ENCODE peak calls at places on chromosomes 2 and 18, in six cellular contexts. K is spleen; Z is colonic mucosa; V is neural progenitor cell; A is CD4-positive, alpha-beta T cell; X is pancreas. D is an unnamed sample.

GRCh38 chr18:59454909-59455727 is 96.1 kb upstream of the LMAN1 start:
- DNase-seq in K (no peak), Z (no peak), V (peak), A (no peak), X (no peak), D (no peak)

GRCh38 chr18:67194886-67195285 is 321.6 kb downstream of the DSEL start:
- DNase-seq in K (no peak), Z (no peak), V (peak), A (no peak), X (no peak), D (no peak)

GRCh38 chr2:200703926-200704637 is 107.6 kb upstream of the BZW1 start:
- DNase-seq in K (no peak), Z (no peak), V (no peak), A (no peak), X (no peak), D (no peak)

GRCh38 chr2:177239934-177240600 is 24.5 kb downstream of the NFE2L2 start:
- DNase-seq in K (no peak), Z (peak), V (no peak), A (no peak), X (no peak), D (no peak)

GRCh38 chr2:240479111-240479501 is 43.6 kb downstream of the GPC1 start:
- DNase-seq in K (no peak), Z (no peak), V (no peak), A (no peak), X (no peak), D (no peak)

GRCh38 chr2:164992818-164993217 is 37.5 kb upstream of the SLC38A11 start:
- DNase-seq in K (no peak), Z (peak), V (peak), A (peak), X (no peak), D (peak)

GRCh38 chr2:64947906-64948305 is 41.3 kb upstream of the SLC1A4 start:
- DNase-seq in K (no peak), Z (no peak), V (no peak), A (no peak), X (no peak), D (no peak)

GRCh38 chr18:74944676-74945075 is 264.3 kb downstream of the PTGR3 start:
- DNase-seq in K (no peak), Z (no peak), V (no peak), A (no peak), X (no peak), D (no peak)

GRCh38 chr2:240921319-240922233 is 15.4 kb downstream of the CROCC2 start:
- DNase-seq in K (peak), Z (peak), V (no peak), A (no peak), X (peak), D (no peak)

GRCh38 chr18:63999871-64000270 is 30.0 kb downstream of the SERPINB8 start:
- DNase-seq in K (no peak), Z (no peak), V (no peak), A (no peak), X (no peak), D (no peak)

GRCh38 chr2:118098307-118098706 is 10.0 kb downstream of the INSIG2 start:
- DNase-seq in K (no peak), Z (no peak), V (no peak), A (no peak), X (no peak), D (no peak)

GRCh38 chr2:16739778-16740581 is 74.3 kb upstream of the CYRIA start:
- DNase-seq in K (no peak), Z (no peak), V (no peak), A (no peak), X (peak), D (no peak)

GRCh38 chr18:5416112-5416511 is 120.6 kb upstream of the ZBTB14 start:
- DNase-seq in K (no peak), Z (no peak), V (no peak), A (no peak), X (no peak), D (no peak)

GRCh38 chr2:48714240-48714639 is 41.3 kb downstream of the LHCGR start:
- DNase-seq in K (no peak), Z (no peak), V (no peak), A (no peak), X (no peak), D (no peak)

GRCh38 chr18:10485475-10485874 is 31.0 kb downstream of the APCDD1 start:
- DNase-seq in K (no peak), Z (no peak), V (no peak), A (no peak), X (no peak), D (no peak)

GRCh38 chr2:217360781-217361485 is 501.1 kb upstream of the TNP1 start:
- DNase-seq in K (no peak), Z (no peak), V (no peak), A (no peak), X (no peak), D (no peak)
- H3K27ac ChIP-seq in K (peak), Z (peak), V (no peak), A (no peak), X (no peak), D (no peak)

GRCh38 chr18:34707670-34708069 is 2.4 kb upstream of the DTNA start:
- DNase-seq in K (no peak), Z (no peak), V (peak), A (no peak), X (no peak), D (no peak)

GRCh38 chr18:34704823-34705222 is 5.3 kb upstream of the DTNA start:
- DNase-seq in K (no peak), Z (no peak), V (no peak), A (no peak), X (no peak), D (no peak)

GRCh38 chr18:34709104-34709503 is 994 bp upstream of the DTNA start:
- DNase-seq in K (no peak), Z (no peak), V (no peak), A (no peak), X (no peak), D (no peak)

GRCh38 chr18:34710430-34711386 is 610 bp downstream of the DTNA start:
- DNase-seq in K (no peak), Z (no peak), V (no peak), A (no peak), X (no peak), D (no peak)

GRCh38 chr18:34709631-34710429 is at the start of gene DTNA:
- DNase-seq in K (no peak), Z (no peak), V (peak), A (no peak), X (no peak), D (no peak)
- H3K27ac ChIP-seq in K (no peak), Z (peak), V (no peak), A (no peak), X (no peak), D (peak)

GRCh38 chr2:85066006-85066405 is 67.2 kb upstream of the TCF7L1 start:
- DNase-seq in K (no peak), Z (no peak), V (no peak), A (no peak), X (no peak), D (no peak)

GRCh38 chr2:85063981-85064599 is 69.1 kb upstream of the TCF7L1 start:
- DNase-seq in K (no peak), Z (no peak), V (no peak), A (no peak), X (no peak), D (no peak)

GRCh38 chr2:85064927-85065630 is 68.1 kb upstream of the TCF7L1 start:
- DNase-seq in K (no peak), Z (no peak), V (peak), A (no peak), X (no peak), D (no peak)

GRCh38 chr2:85071096-85071495 is 62.1 kb upstream of the TCF7L1 start:
- DNase-seq in K (no peak), Z (no peak), V (no peak), A (no peak), X (no peak), D (no peak)

DNA sequence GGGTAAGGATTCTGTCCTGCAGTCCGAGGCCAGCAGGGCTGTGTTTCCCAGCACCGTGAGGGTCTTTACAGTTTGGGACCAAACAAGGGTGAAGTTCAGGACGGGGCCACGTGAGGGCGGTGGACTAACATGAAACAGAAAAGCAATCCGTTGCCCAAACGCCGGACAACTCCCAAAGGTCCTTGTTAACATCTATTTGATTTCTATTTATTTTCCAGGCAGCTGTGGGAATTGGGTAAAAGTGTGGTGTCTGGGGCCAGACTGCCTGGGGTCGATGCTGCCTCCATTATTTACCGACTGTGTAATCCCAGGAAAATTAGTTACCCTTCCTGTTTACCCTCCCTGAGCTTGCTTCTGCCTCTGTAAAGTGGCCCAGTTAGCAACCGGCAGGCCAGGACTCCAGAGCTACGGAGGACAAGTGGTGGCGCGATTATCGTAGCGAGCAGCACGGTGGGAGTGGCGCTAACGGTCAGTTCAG is 66.3 kb upstream of the TCF7L1 start:
- DNase-seq in K (no peak), Z (peak), V (peak), A (no peak), X (peak), D (peak)
- H3K27ac ChIP-seq in K (no peak), Z (no peak), V (no peak), A (no peak), X (no peak), D (no peak)

DNA sequence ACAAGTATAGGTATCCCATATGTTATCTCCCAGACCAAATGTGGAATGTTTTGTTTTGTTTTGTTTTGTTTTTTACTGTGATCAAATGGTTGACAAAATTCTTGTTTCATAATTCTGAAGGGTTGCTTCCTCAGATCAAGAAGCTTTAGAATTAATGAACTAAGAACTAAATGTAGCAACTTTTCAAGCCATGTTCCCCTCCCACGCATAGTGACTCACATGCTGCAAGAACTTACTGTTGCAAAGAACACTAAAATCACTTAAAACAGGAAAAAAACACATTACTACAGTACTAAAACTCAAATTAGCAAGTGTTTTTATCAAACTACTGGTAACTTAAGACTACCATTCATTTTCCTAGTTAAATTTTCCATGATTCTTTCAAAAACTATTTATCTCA is 30.6 kb downstream of the HNRNPLL start:
- DNase-seq in K (no peak), Z (no peak), V (no peak), A (no peak), X (no peak), D (no peak)
- H3K27ac ChIP-seq in K (no peak), Z (no peak), V (no peak), A (no peak), X (no peak), D (no peak)

GRCh38 chr2:178506101-178506500 is 25.8 kb downstream of the PLEKHA3 start:
- DNase-seq in K (no peak), Z (no peak), V (no peak), A (no peak), X (no peak), D (no peak)
- H3K27ac ChIP-seq in K (no peak), Z (no peak), V (no peak), A (no peak), X (no peak), D (no peak)

DNA sequence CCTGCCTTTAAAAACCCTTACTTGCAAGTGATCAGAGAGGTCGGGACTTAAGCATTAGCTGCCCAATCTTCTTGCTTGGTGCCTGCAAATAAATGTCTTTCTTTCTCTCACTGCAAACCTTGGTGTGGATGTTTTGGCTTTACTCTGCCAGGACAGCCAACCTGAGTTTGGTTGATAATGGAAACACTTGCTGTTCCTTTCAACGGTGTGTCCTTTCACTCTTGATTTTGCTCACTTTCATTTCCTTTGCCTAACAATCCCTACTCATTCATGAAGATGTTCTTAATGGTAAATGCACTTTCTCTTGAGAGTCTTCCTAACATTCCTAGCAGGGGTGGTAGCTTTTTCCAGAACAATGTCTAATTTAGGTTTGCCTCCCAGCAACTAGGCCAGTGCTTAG is 366.2 kb downstream of the HRH4 start:
- DNase-seq in K (no peak), Z (no peak), V (no peak), A (no peak), X (no peak), D (no peak)
- H3K27ac ChIP-seq in K (no peak), Z (no peak), V (peak), A (no peak), X (no peak), D (no peak)

DNA sequence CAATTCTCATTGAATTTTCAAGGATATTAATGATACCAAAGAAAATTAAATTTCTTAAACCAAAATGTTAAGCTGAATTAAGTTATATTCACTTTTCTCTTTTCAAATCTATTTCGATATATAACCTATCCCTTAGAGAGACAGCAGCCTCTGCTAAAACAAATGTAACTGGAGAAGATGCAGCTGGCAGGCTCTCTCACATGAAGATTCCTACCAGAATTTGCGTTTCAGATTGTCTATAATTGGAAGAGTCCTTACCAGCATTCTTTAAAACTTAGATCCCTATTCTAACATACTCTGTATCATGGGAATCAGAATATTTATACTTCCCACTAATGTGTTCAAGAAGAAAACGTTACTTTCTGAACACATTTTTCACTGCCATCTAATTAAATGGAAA is 1.6 kb downstream of the PTPN2 start:
- DNase-seq in K (no peak), Z (no peak), V (no peak), A (no peak), X (no peak), D (no peak)
- H3K27ac ChIP-seq in K (no peak), Z (no peak), V (no peak), A (no peak), X (no peak), D (no peak)

DNA sequence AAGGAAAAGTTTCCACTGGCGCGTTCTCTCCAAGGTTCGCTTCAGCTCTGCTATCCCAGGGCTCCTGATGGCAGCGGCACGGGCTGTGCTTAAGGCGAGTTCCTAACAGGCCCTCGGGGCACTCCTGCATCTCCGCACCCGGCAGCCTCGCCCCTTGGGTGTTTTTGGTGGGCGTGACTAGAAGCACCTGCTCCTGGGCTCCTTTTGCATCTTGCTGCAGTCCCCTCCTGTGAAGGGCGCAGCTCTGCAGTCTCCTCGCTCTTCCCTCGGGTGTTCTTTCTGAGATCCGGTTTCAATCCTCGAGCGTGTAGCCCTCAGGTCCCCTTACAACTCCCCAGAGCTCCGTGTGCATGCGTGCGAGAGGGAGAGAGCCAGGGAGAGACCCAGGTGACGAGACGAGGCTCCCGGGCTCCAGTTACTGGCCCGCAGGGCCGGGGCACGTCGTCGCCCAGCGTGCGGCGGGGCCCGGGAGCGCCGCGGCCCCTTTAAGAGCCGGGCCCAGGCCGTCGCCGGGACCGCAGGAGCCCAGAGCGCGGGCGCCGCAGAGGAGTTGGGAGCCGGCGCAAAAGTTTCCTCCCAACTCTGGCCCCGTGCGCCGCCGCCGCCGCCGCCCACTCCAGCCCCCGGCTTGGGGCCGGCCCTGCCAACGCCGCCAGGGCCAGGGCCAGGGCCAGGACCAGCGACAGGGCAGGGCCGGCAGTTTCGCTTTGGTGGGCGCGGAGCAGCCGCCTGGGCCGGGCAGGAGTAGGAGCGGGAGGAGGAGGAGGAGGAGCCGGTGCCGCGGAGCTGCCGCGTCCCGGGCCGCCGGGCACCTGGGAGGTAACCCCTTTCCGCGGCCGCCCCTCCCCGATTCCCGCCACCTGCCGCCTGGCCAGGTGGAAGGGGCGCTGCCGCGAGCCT is at the start of gene PARD3B:
- DNase-seq in K (peak), Z (peak), V (peak), A (no peak), X (peak), D (no peak)
- H3K27ac ChIP-seq in K (peak), Z (peak), V (no peak), A (no peak), X (peak), D (peak)

GRCh38 chr2:100291152-100291970 is 30.9 kb downstream of the LONRF2 start:
- DNase-seq in K (no peak), Z (no peak), V (no peak), A (peak), X (peak), D (peak)
- H3K27ac ChIP-seq in K (no peak), Z (no peak), V (no peak), A (no peak), X (no peak), D (peak)

GRCh38 chr2:231667096-231667427 is 41.3 kb upstream of the PTMA start:
- DNase-seq in K (no peak), Z (no peak), V (no peak), A (no peak), X (no peak), D (no peak)
- H3K27ac ChIP-seq in K (peak), Z (peak), V (no peak), A (no peak), X (peak), D (peak)